ENCODE peak calls at places on chromosomes 1 and 21, in six cellular contexts. One of them, this sample, is unnamed.

GRCh38 chr1:205700865-205701401 is 20.6 kb upstream of the SLC45A3 start:
- DNase-seq in H1: no peak
- DNase-seq in GM12878: no peak
- DNase-seq in K562: no peak
- DNase-seq in HCT116: no peak
- DNase-seq in HepG2: no peak
- DNase-seq in this sample: no peak

GRCh38 chr1:208628298-208628914 is 384.2 kb upstream of the PLXNA2 start:
- DNase-seq in H1: no peak
- DNase-seq in GM12878: no peak
- DNase-seq in K562: no peak
- DNase-seq in HCT116: no peak
- DNase-seq in HepG2: no peak
- DNase-seq in this sample: no peak

GRCh38 chr1:205570796-205571537 is 60.8 kb downstream of the ELK4 start:
- DNase-seq in H1: no peak
- DNase-seq in GM12878: no peak
- DNase-seq in K562: no peak
- DNase-seq in HCT116: no peak
- DNase-seq in HepG2: no peak
- DNase-seq in this sample: no peak

GRCh38 chr1:22889213-22889827 is 83.3 kb downstream of the LACTBL1 start:
- DNase-seq in H1: no peak
- DNase-seq in GM12878: no peak
- DNase-seq in K562: peak; percentile 57
- DNase-seq in HCT116: peak; percentile 28
- DNase-seq in HepG2: peak; percentile 34
- DNase-seq in this sample: no peak

GRCh38 chr1:247079141-247079874 is 697 bp upstream of the ZNF670 start:
- DNase-seq in H1: no peak
- DNase-seq in GM12878: no peak
- DNase-seq in K562: no peak
- DNase-seq in HCT116: no peak
- DNase-seq in HepG2: peak; percentile 88
- DNase-seq in this sample: no peak

GRCh38 chr1:1966086-1966740 is 37.4 kb downstream of the CFAP74 start:
- DNase-seq in H1: no peak
- DNase-seq in GM12878: no peak
- DNase-seq in K562: no peak
- DNase-seq in HCT116: no peak
- DNase-seq in HepG2: no peak
- DNase-seq in this sample: no peak

GRCh38 chr1:74425669-74426068 is 86.7 kb downstream of the LRRC53 start:
- DNase-seq in H1: no peak
- DNase-seq in GM12878: no peak
- DNase-seq in K562: no peak
- DNase-seq in HCT116: no peak
- DNase-seq in HepG2: no peak
- DNase-seq in this sample: no peak

GRCh38 chr1:231663211-231663792 is 36.7 kb downstream of the DISC1 start:
- DNase-seq in H1: no peak
- DNase-seq in GM12878: no peak
- DNase-seq in K562: no peak
- DNase-seq in HCT116: no peak
- DNase-seq in HepG2: peak; percentile 41
- DNase-seq in this sample: no peak

GRCh38 chr1:92980732-92981647 is 19.7 kb upstream of the DIPK1A start:
- DNase-seq in H1: no peak
- DNase-seq in GM12878: no peak
- DNase-seq in K562: no peak
- DNase-seq in HCT116: no peak
- DNase-seq in HepG2: no peak
- DNase-seq in this sample: no peak

GRCh38 chr1:220363196-220363831 is 91.1 kb upstream of the RAB3GAP2 start:
- DNase-seq in H1: no peak
- DNase-seq in GM12878: no peak
- DNase-seq in K562: no peak
- DNase-seq in HCT116: no peak
- DNase-seq in HepG2: no peak
- DNase-seq in this sample: no peak

GRCh38 chr1:18921506-18922251 is 19.3 kb upstream of the ALDH4A1 start:
- DNase-seq in H1: no peak
- DNase-seq in GM12878: no peak
- DNase-seq in K562: no peak
- DNase-seq in HCT116: no peak
- DNase-seq in HepG2: no peak
- DNase-seq in this sample: no peak

GRCh38 chr1:198337886-198338285 is 181.1 kb downstream of the NEK7 start:
- DNase-seq in H1: no peak
- DNase-seq in GM12878: no peak
- DNase-seq in K562: no peak
- DNase-seq in HCT116: no peak
- DNase-seq in HepG2: no peak
- DNase-seq in this sample: no peak
- TF ChIP-seq ZNF274 in H1: no peak
- TF ChIP-seq ZNF274 in GM12878: no peak
- TF ChIP-seq ZNF274 in K562: no peak
- TF ChIP-seq ZNF274 in HCT116: no peak
- TF ChIP-seq ZNF274 in HepG2: no peak
- TF ChIP-seq ZNF274 in this sample: no peak

GRCh38 chr1:202656951-202657646 is 53.2 kb downstream of the SYT2 start:
- DNase-seq in H1: peak; percentile 39
- DNase-seq in GM12878: no peak
- DNase-seq in K562: peak; percentile 76
- DNase-seq in HCT116: no peak
- DNase-seq in HepG2: peak; percentile 19
- DNase-seq in this sample: peak; percentile 89
- TF ChIP-seq ZNF274 in H1: no peak
- TF ChIP-seq ZNF274 in GM12878: no peak
- TF ChIP-seq ZNF274 in K562: no peak
- TF ChIP-seq ZNF274 in HCT116: no peak
- TF ChIP-seq ZNF274 in HepG2: no peak
- TF ChIP-seq ZNF274 in this sample: no peak

DNA sequence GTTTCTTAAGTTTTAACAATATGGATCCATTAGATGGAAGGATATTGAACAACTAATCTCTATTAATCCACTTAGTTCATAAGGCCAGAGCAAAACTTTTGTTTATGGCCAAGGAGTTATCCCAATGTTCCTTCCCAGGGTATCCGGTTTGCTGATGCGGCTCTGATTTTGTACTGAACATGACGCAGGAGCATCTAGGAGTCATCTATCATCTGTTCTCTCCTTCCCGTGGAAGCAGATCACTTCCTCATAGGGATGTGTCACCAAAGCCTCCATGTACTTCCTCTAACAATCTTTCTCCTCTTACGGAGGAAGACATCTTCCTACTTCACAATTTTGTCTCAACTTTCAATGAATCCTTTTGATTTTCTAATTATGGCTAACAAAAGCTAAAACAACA is 206.6 kb downstream of the APP start:
- DNase-seq in H1: no peak
- DNase-seq in GM12878: no peak
- DNase-seq in K562: no peak
- DNase-seq in HCT116: no peak
- DNase-seq in HepG2: no peak
- DNase-seq in this sample: no peak
- TF ChIP-seq ZNF274 in H1: no peak
- TF ChIP-seq ZNF274 in GM12878: no peak
- TF ChIP-seq ZNF274 in K562: no peak
- TF ChIP-seq ZNF274 in HCT116: no peak
- TF ChIP-seq ZNF274 in HepG2: no peak
- TF ChIP-seq ZNF274 in this sample: no peak

GRCh38 chr1:192869308-192869940 is 60.6 kb downstream of the RGS2 start:
- DNase-seq in H1: no peak
- DNase-seq in GM12878: no peak
- DNase-seq in K562: no peak
- DNase-seq in HCT116: no peak
- DNase-seq in HepG2: no peak
- DNase-seq in this sample: no peak
- TF ChIP-seq ZNF274 in H1: no peak
- TF ChIP-seq ZNF274 in GM12878: no peak
- TF ChIP-seq ZNF274 in K562: no peak
- TF ChIP-seq ZNF274 in HCT116: no peak
- TF ChIP-seq ZNF274 in HepG2: no peak
- TF ChIP-seq ZNF274 in this sample: no peak

GRCh38 chr1:50893466-50893865 is 66.6 kb downstream of the FAF1 start:
- DNase-seq in H1: no peak
- DNase-seq in GM12878: no peak
- DNase-seq in K562: peak; percentile 3
- DNase-seq in HCT116: no peak
- DNase-seq in HepG2: no peak
- DNase-seq in this sample: no peak

GRCh38 chr1:50898773-50899172 is 61.3 kb downstream of the FAF1 start:
- DNase-seq in H1: no peak
- DNase-seq in GM12878: no peak
- DNase-seq in K562: no peak
- DNase-seq in HCT116: no peak
- DNase-seq in HepG2: no peak
- DNase-seq in this sample: no peak

GRCh38 chr1:50894340-50894739 is 65.7 kb downstream of the FAF1 start:
- DNase-seq in H1: no peak
- DNase-seq in GM12878: no peak
- DNase-seq in K562: peak; percentile 4
- DNase-seq in HCT116: no peak
- DNase-seq in HepG2: no peak
- DNase-seq in this sample: no peak
- TF ChIP-seq ZNF274 in H1: no peak
- TF ChIP-seq ZNF274 in GM12878: no peak
- TF ChIP-seq ZNF274 in K562: no peak
- TF ChIP-seq ZNF274 in HCT116: no peak
- TF ChIP-seq ZNF274 in HepG2: no peak
- TF ChIP-seq ZNF274 in this sample: no peak

GRCh38 chr1:10890391-10891073 is 94.1 kb upstream of the CASZ1 start:
- DNase-seq in H1: no peak
- DNase-seq in GM12878: no peak
- DNase-seq in K562: no peak
- DNase-seq in HCT116: no peak
- DNase-seq in HepG2: no peak
- DNase-seq in this sample: no peak

GRCh38 chr1:10888791-10889627 is 92.6 kb upstream of the CASZ1 start:
- DNase-seq in H1: no peak
- DNase-seq in GM12878: no peak
- DNase-seq in K562: peak; percentile 38
- DNase-seq in HCT116: no peak
- DNase-seq in HepG2: no peak
- DNase-seq in this sample: no peak

GRCh38 chr1:10892138-10893065 is 96.0 kb upstream of the CASZ1 start:
- DNase-seq in H1: no peak
- DNase-seq in GM12878: no peak
- DNase-seq in K562: no peak
- DNase-seq in HCT116: no peak
- DNase-seq in HepG2: no peak
- DNase-seq in this sample: no peak

GRCh38 chr1:10889628-10890353 is 93.3 kb upstream of the CASZ1 start:
- DNase-seq in H1: no peak
- DNase-seq in GM12878: no peak
- DNase-seq in K562: no peak
- DNase-seq in HCT116: no peak
- DNase-seq in HepG2: no peak
- DNase-seq in this sample: no peak

GRCh38 chr1:10891081-10891480 is 94.6 kb upstream of the CASZ1 start:
- DNase-seq in H1: no peak
- DNase-seq in GM12878: no peak
- DNase-seq in K562: no peak
- DNase-seq in HCT116: no peak
- DNase-seq in HepG2: no peak
- DNase-seq in this sample: no peak
- TF ChIP-seq ZNF274 in H1: no peak
- TF ChIP-seq ZNF274 in GM12878: no peak
- TF ChIP-seq ZNF274 in K562: no peak
- TF ChIP-seq ZNF274 in HCT116: no peak
- TF ChIP-seq ZNF274 in HepG2: no peak
- TF ChIP-seq ZNF274 in this sample: no peak

DNA sequence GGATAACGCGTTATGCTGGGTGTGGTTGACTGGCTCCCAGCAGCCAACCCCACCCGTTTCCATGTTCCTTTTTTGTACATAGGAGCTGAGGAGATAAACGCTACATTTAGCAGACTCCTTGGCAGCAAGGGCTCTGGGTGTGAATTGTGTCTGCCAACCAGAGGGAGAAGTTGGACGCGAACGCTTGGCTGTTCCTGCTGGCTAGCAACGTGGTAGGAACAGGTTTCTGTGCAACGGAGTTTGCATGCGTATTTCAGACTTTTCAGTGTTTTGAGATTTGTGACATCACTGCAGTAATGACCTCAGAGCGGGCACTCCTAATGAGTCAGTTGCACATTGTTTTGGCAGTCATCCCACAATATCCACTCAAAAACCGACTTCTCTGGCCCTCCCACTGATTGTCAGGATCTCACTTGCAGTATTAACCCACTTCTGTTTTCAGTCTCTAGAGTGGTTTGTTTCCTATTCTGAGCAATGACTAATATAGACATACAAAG is 98.7 kb upstream of the RGS1 start:
- DNase-seq in H1: no peak
- DNase-seq in GM12878: peak; percentile 34
- DNase-seq in K562: no peak
- DNase-seq in HCT116: no peak
- DNase-seq in HepG2: no peak
- DNase-seq in this sample: no peak
- TF ChIP-seq ZNF274 in H1: no peak
- TF ChIP-seq ZNF274 in GM12878: no peak
- TF ChIP-seq ZNF274 in K562: no peak
- TF ChIP-seq ZNF274 in HCT116: no peak
- TF ChIP-seq ZNF274 in HepG2: no peak
- TF ChIP-seq ZNF274 in this sample: no peak

GRCh38 chr1:20353836-20354235 is 63.2 kb downstream of the VWA5B1 start:
- DNase-seq in H1: no peak
- DNase-seq in GM12878: no peak
- DNase-seq in K562: no peak
- DNase-seq in HCT116: no peak
- DNase-seq in HepG2: no peak
- DNase-seq in this sample: no peak
- TF ChIP-seq ZNF274 in H1: no peak
- TF ChIP-seq ZNF274 in GM12878: no peak
- TF ChIP-seq ZNF274 in K562: no peak
- TF ChIP-seq ZNF274 in HCT116: no peak
- TF ChIP-seq ZNF274 in HepG2: no peak
- TF ChIP-seq ZNF274 in this sample: no peak